ENCODE peak calls at places on chromosomes 1 and 21, in nine cellular contexts. Z is ovary; C is adrenal gland; J is brain microvascular endothelial cell; M is A549; U is MM.1S; L is CD4-positive, alpha-beta T cell; E is tibial artery; K is A673. S is an unnamed sample.

GRCh38 chr1:174074757-174075156 is 52.6 kb upstream of the RC3H1 start:
- DNase-seq in U (peak; percentile 33), E (no peak), M (no peak), L (no peak), Z (no peak), J (no peak), K (peak; percentile 44), C (no peak), S (peak; percentile 14)

GRCh38 chr1:38790422-38791212 is 69.0 kb downstream of the RRAGC start:
- DNase-seq in K (no peak), C (no peak), E (no peak), J (no peak), U (no peak), Z (no peak), M (no peak), L (no peak), S (no peak)

GRCh38 chr21:35658242-35658641 is 402.1 kb downstream of the SETD4 start:
- DNase-seq in U (no peak), E (no peak), J (peak; percentile 70), M (no peak), C (no peak), L (no peak), K (no peak), Z (no peak), S (peak; percentile 27)

GRCh38 chr1:114536043-114536442 is 25.0 kb upstream of the TRIM33 start:
- DNase-seq in J (no peak), M (no peak), K (no peak), L (no peak), C (no peak), E (no peak), Z (no peak), U (no peak), S (no peak)

GRCh38 chr1:22747735-22748073 is 37.1 kb downstream of the EPHB2 start:
- DNase-seq in Z (no peak), E (no peak), C (no peak), U (no peak), K (no peak), L (no peak), M (no peak), J (no peak), S (no peak)

GRCh38 chr1:218787826-218788225 is 385.9 kb upstream of the LYPLAL1 start:
- DNase-seq in U (no peak), Z (no peak), K (no peak), J (no peak), E (no peak), M (no peak), C (no peak), L (no peak), S (no peak)

GRCh38 chr1:95431216-95431615 is 197.2 kb downstream of the RWDD3 start:
- DNase-seq in E (no peak), Z (no peak), K (no peak), C (no peak), J (no peak), M (no peak), L (no peak), U (no peak), S (peak; percentile 1)

GRCh38 chr1:94236630-94237290 is 624 bp downstream of the ARHGAP29 start:
- DNase-seq in C (peak; percentile 26), L (no peak), U (peak; percentile 24), K (peak; percentile 42), M (no peak), E (peak; percentile 69), Z (no peak), J (no peak), S (no peak)

GRCh38 chr1:187408217-187409004 is 579.7 kb downstream of the PLA2G4A start:
- DNase-seq in K (peak; percentile 4), E (no peak), L (no peak), J (no peak), M (no peak), Z (no peak), U (no peak), C (no peak), S (no peak)

GRCh38 chr1:14377386-14377785 is 221.1 kb upstream of the KAZN start:
- DNase-seq in Z (no peak), M (no peak), C (no peak), K (no peak), L (no peak), E (no peak), J (no peak), U (no peak), S (no peak)

GRCh38 chr1:41383094-41383852 is 22.0 kb downstream of the FOXO6 start:
- DNase-seq in U (no peak), J (peak; percentile 46), C (no peak), M (no peak), Z (peak; percentile 66), K (no peak), L (no peak), E (no peak), S (peak; percentile 28)

GRCh38 chr1:227351443-227351842 is 33.2 kb upstream of the CDC42BPA start:
- DNase-seq in J (no peak), Z (no peak), L (no peak), E (no peak), C (peak; percentile 45), M (no peak), U (no peak), K (no peak), S (peak; percentile 38)
- H3K27ac ChIP-seq in J (no peak overlapping the region), Z (no peak overlapping the region), L (no peak overlapping the region), E (peak overlapping the region; percentile 42), C (peak overlapping the region; percentile 75), M (no peak overlapping the region), U (no peak overlapping the region), K (no peak overlapping the region), S (no peak overlapping the region)

DNA sequence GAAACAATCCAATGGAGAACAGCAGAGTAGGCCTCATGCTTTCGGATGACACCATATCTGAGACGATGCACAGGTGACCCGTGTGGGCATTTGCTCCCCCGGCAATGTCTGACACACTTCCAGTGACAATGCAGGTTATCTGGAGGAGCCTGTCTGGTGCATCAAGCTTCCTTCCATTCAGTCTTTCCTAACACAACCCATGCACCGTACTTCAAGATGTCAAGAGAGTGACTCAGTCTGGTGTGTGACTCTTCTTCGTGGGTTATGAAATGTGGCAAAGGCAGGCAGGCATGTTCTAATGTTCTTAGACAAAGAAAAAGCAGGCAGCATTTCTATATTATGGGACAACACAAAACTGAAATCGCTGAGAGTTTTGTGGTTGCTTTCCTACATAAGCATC is 159.0 kb downstream of the EDEM3 start:
- DNase-seq in L (no peak), E (no peak), J (peak; percentile 69), K (no peak), U (no peak), Z (no peak), C (peak; percentile 29), M (no peak), S (peak; percentile 60)
- H3K27ac ChIP-seq in L (no peak overlapping the region), E (no peak overlapping the region), J (no peak overlapping the region), K (no peak overlapping the region), U (no peak overlapping the region), Z (no peak overlapping the region), C (no peak overlapping the region), M (peak overlapping the region; percentile 83), S (no peak overlapping the region)

GRCh38 chr1:167790117-167790516 is 68.3 kb downstream of the MPZL1 start:
- DNase-seq in E (no peak), J (no peak), K (no peak), Z (peak; percentile 24), M (no peak), C (no peak), L (no peak), U (no peak), S (peak; percentile 94)
- H3K27ac ChIP-seq in E (no peak overlapping the region), J (no peak overlapping the region), K (no peak overlapping the region), Z (no peak overlapping the region), M (no peak overlapping the region), C (no peak overlapping the region), L (no peak overlapping the region), U (no peak overlapping the region), S (peak overlapping the region; percentile 76)

GRCh38 chr1:214989341-214989740 is 93.2 kb upstream of the KCNK2 start:
- DNase-seq in E (no peak), Z (no peak), K (no peak), L (no peak), C (no peak), J (peak; percentile 28), U (no peak), M (no peak), S (no peak)
- H3K27ac ChIP-seq in E (no peak overlapping the region), Z (no peak overlapping the region), K (no peak overlapping the region), L (no peak overlapping the region), C (no peak overlapping the region), J (peak overlapping the region; percentile 57), U (no peak overlapping the region), M (no peak overlapping the region), S (no peak overlapping the region)

DNA sequence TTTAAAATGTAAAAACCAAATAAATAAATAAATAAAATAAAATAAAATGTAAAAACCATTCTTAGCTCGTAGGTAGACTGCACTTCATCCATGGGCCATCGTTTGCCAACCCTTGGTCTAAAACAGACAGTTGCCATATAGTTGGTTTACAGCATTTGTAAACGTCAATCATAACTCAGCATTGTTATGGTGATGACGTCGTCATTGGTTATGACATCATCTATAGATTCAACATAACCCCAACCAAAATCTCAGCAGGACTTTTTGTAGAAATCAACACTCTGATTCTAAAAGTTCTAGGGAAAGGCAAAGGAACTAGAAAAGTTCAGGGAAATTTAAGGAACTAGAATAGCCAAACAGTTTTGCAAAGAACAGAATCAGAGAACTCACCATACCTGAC is 15.8 kb upstream of the SUMO3 start:
- DNase-seq in Z (no peak), C (no peak), M (no peak), K (no peak), L (no peak), J (no peak), U (no peak), E (no peak), S (no peak)
- H3K27ac ChIP-seq in Z (no peak overlapping the region), C (no peak overlapping the region), M (no peak overlapping the region), K (no peak overlapping the region), L (no peak overlapping the region), J (no peak overlapping the region), U (no peak overlapping the region), E (no peak overlapping the region), S (no peak overlapping the region)

DNA sequence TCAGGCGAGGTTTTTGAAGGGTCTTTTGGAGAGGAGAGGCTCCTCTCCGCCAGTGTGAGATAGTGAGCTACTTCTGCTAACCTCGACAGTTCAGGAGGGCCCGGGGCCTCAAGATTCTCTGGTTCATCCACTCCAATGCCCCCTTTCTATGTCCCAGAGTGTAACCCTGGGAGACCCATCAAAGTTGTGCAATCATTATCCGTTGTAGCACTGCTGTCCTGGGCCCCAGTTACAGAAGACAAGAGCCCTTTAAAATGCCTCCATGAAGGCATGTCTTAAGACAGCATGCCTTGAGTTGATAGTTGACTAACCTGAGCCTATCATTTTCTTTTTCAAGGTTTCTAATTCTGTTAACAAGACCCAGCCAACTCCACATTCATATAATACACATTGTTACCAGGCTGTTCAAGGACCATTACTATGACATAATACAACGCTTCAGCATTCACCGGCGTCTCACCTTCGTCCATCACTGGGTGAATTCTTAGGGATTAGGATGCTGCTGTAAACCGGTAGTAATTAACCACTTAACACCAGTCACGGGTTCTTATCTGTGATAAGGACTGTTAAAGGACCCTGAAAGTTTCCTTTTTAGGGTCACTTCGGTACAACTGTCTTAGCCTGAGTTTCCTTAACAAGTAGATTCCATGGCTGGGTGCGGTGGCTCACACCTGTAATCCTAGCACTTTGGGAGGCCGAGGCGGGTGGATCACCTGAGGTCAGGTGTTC is 37.4 kb upstream of the CDC42BPA start:
- DNase-seq in C (no peak), Z (no peak), L (no peak), E (no peak), K (no peak), J (no peak), M (no peak), U (no peak), S (no peak)
- H3K27ac ChIP-seq in C (no peak overlapping the region), Z (no peak overlapping the region), L (no peak overlapping the region), E (no peak overlapping the region), K (no peak overlapping the region), J (no peak overlapping the region), M (peak overlapping the region; percentile 86), U (no peak overlapping the region), S (no peak overlapping the region)